ENCODE peak calls at places on chromosomes 5 and 9, in four cellular contexts. X, J, E and A are unnamed samples.

GRCh38 chr5:73232266-73233041 is 59.5 kb downstream of the TMEM174 start:
- DNase-seq in X (peak; percentile 15), J (peak; percentile 64), E (no peak), A (no peak)

GRCh38 chr5:119398713-119399492 is 43.1 kb downstream of the TNFAIP8 start:
- DNase-seq in J (no peak), E (no peak), X (no peak), A (no peak)

GRCh38 chr5:55853818-55854217 is 2.7 kb downstream of the IL31RA start:
- DNase-seq in J (no peak), X (no peak), E (no peak), A (no peak)

GRCh38 chr5:34707451-34708107 is 51.5 kb downstream of the RAI14 start:
- DNase-seq in X (no peak), J (no peak), E (no peak), A (no peak)

GRCh38 chr9:35056571-35057270 is 15.7 kb downstream of the VCP start:
- DNase-seq in X (no peak), J (no peak), E (no peak), A (no peak)

GRCh38 chr9:12770261-12770660 is 4.6 kb upstream of the LURAP1L start:
- DNase-seq in E (no peak), X (no peak), J (no peak), A (no peak)

GRCh38 chr5:56737918-56738606 is 77.3 kb upstream of the MAP3K1 start:
- DNase-seq in J (no peak), X (no peak), E (no peak), A (no peak)

GRCh38 chr5:179262126-179262920 is 82.9 kb downstream of the ADAMTS2 start:
- DNase-seq in X (no peak), E (no peak), J (no peak), A (no peak)

GRCh38 chr5:119597728-119598298 is 31.5 kb upstream of the FAM170A start:
- DNase-seq in X (no peak), E (no peak), J (no peak), A (no peak)

GRCh38 chr9:127803507-127804352 is 1.0 kb downstream of the FPGS start:
- DNase-seq in E (peak; percentile 51), X (no peak), J (no peak), A (no peak)

GRCh38 chr5:138615461-138615860 is 40.3 kb upstream of the HSPA9 start:
- DNase-seq in J (no peak), E (no peak), X (no peak), A (no peak)

GRCh38 chr5:8060235-8061139 is 191.5 kb downstream of the MTRR start:
- DNase-seq in X (no peak), E (no peak), J (no peak), A (no peak)

GRCh38 chr9:1979815-1980367 is 35.3 kb upstream of the SMARCA2 start:
- DNase-seq in E (peak; percentile 74), J (no peak), X (no peak), A (no peak)

GRCh38 chr9:121987312-121987711 is 105.8 kb downstream of the TTLL11 start:
- DNase-seq in J (no peak), X (no peak), E (no peak), A (no peak)

GRCh38 chr5:134289509-134290113 is 63.7 kb upstream of the PPP2CA start:
- DNase-seq in X (peak; percentile 50), E (peak; percentile 67), J (peak; percentile 83), A (no peak)

GRCh38 chr5:141958113-141958512 is at the start of gene PCDH12:
- DNase-seq in X (no peak), J (no peak), E (no peak), A (no peak)

GRCh38 chr9:115283395-115283794 is 165.4 kb upstream of the TNC start:
- DNase-seq in X (no peak), J (no peak), E (no peak), A (no peak)

GRCh38 chr9:91217388-91217787 is 144.3 kb downstream of the AUH start:
- DNase-seq in E (no peak), J (no peak), X (no peak), A (no peak)

GRCh38 chr9:33517373-33517772 is 6.7 kb upstream of the ANKRD18B start:
- DNase-seq in J (peak; percentile 39), E (peak; percentile 54), X (no peak), A (no peak)

GRCh38 chr5:58043607-58043945 is 416.3 kb downstream of the PLK2 start:
- DNase-seq in X (no peak), J (no peak), E (no peak), A (no peak)

GRCh38 chr9:98482248-98482647 is 226.5 kb downstream of the GABBR2 start:
- DNase-seq in E (no peak), J (no peak), X (no peak), A (no peak)

GRCh38 chr5:52356311-52356918 is 431.3 kb upstream of the ITGA1 start:
- DNase-seq in J (peak; percentile 40), X (no peak), E (peak; percentile 54), A (no peak)

GRCh38 chr9:22097712-22098111 is 88.6 kb upstream of the CDKN2B start:
- DNase-seq in E (no peak), X (no peak), J (no peak), A (no peak)

GRCh38 chr9:4192450-4192849 is 107.4 kb downstream of the GLIS3 start:
- DNase-seq in X (no peak), J (no peak), E (no peak), A (no peak)

GRCh38 chr5:116600876-116601275 is 26.3 kb upstream of the SEMA6A start:
- DNase-seq in X (no peak), J (no peak), E (no peak), A (no peak)

GRCh38 chr5:150484964-150485769 is 22.8 kb upstream of the NDST1 start:
- DNase-seq in X (no peak), E (no peak), J (peak; percentile 81), A (no peak)

GRCh38 chr5:102865171-102865509 is 110.0 kb downstream of the PAM start:
- DNase-seq in J (peak; percentile 70), X (no peak), E (no peak), A (no peak)

GRCh38 chr9:101738566-101739183 is at the start of gene GRIN3A:
- DNase-seq in X (no peak), E (no peak), J (peak; percentile 61), A (no peak)

GRCh38 chr5:116404001-116404400 is 170.6 kb downstream of the SEMA6A start:
- DNase-seq in E (no peak), X (no peak), J (no peak), A (no peak)

GRCh38 chr9:137479315-137479861 is 20.3 kb upstream of the NSMF start:
- DNase-seq in X (no peak), E (no peak), J (no peak), A (no peak)

GRCh38 chr9:16155878-16156277 is 603.0 kb downstream of the CCDC171 start:
- DNase-seq in J (no peak), E (no peak), X (no peak), A (no peak)

GRCh38 chr9:19498015-19498414 is 89.2 kb downstream of the ACER2 start:
- DNase-seq in J (no peak), X (no peak), E (no peak), A (no peak)

GRCh38 chr5:140674629-140675028 is 1.3 kb upstream of the DND1 start:
- DNase-seq in E (no peak), X (no peak), J (no peak), A (no peak)

GRCh38 chr5:140673187-140673976 is at the start of gene DND1:
- DNase-seq in E (no peak), J (no peak), X (no peak), A (no peak)

GRCh38 chr5:140671472-140672210 is 1.7 kb downstream of the DND1 start:
- DNase-seq in J (no peak), E (no peak), X (no peak), A (no peak)

GRCh38 chr5:140674211-140674610 is 835 bp upstream of the DND1 start:
- DNase-seq in X (no peak), E (no peak), J (no peak), A (no peak)

GRCh38 chr5:140672455-140673186 is 755 bp downstream of the DND1 start:
- DNase-seq in X (no peak), E (no peak), J (peak; percentile 43), A (no peak)
- H3K36me3 ChIP-seq in X (peaks cover 52% of the 10 kb centered on the region), E (peaks cover 4% of the 10 kb centered on the region), J (no peaks in the 10 kb centered on the region), A (peaks cover 81% of the 10 kb centered on the region)

DNA sequence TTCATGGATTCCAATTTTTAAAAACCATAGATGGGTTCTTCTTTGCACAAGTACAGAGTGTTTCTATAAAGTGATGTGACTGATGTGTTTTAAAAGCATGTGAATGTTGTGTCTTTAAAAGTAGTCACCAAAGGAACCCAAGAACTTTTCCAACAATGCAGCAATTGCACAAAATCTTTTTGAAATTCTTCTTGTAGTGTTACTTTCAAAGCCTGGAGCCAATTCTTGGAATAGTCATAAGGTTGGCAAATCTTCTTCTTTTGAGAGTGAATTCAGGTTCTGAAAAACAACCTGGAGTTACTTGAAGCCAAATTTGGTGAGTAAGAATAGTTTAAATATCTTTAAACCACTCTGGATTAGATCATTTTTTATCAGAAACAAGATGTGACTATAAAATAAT is 10.5 kb downstream of the GRAMD2B start:
- DNase-seq in E (no peak), X (no peak), J (no peak), A (no peak)
- H3K36me3 ChIP-seq in E (no peaks in the 10 kb centered on the region), X (no peaks in the 10 kb centered on the region), J (no peaks in the 10 kb centered on the region), A (no peaks in the 10 kb centered on the region)

GRCh38 chr5:146229222-146229621 is 25.8 kb downstream of the RBM27 start:
- DNase-seq in X (no peak), J (no peak), E (no peak), A (no peak)
- H3K36me3 ChIP-seq in X (peaks cover 29% of the 10 kb centered on the region), J (peaks cover 16% of the 10 kb centered on the region), E (peaks cover 7% of the 10 kb centered on the region), A (peaks cover 55% of the 10 kb centered on the region)

GRCh38 chr9:93651521-93651950 is 75.2 kb downstream of the PHF2 start:
- DNase-seq in E (no peak), X (no peak), J (no peak), A (no peak)

GRCh38 chr9:93650448-93650847 is 74.1 kb downstream of the PHF2 start:
- DNase-seq in X (no peak), J (no peak), E (no peak), A (no peak)

GRCh38 chr9:93648836-93649235 is 72.5 kb downstream of the PHF2 start:
- DNase-seq in J (no peak), X (no peak), E (no peak), A (no peak)

GRCh38 chr9:93648181-93648580 is 71.8 kb downstream of the PHF2 start:
- DNase-seq in X (no peak), E (no peak), J (no peak), A (no peak)

DNA sequence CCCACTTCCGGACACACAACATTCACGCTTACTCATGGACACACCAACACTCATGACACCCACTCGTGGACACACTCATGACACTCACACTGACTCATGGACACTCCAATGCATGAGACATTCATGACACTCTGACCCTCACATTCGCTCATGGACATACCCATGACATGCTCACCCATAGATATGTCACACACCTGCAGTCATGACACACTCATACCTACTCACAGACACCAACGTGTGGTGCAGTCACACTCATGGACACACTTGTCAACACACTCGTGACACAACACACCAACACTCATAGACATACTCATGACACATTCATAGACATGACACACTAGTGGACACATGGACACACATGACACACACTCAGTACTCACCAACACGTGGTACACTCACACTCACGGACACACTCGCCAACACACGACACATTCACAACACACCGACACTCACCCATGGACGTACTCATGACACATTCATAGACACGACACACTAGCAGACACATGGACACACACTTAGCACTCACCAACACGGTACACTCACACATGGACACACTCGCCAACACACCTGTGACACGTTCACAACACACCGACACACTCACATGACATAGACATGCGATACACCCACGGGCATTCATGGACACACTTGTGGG is 73.4 kb downstream of the PHF2 start:
- DNase-seq in E (no peak), X (no peak), J (no peak), A (no peak)
- H3K36me3 ChIP-seq in E (no peaks in the 10 kb centered on the region), X (peaks cover 40% of the 10 kb centered on the region), J (no peaks in the 10 kb centered on the region), A (peaks cover 25% of the 10 kb centered on the region)